ENCODE peak calls at places on chromosomes 1 and 21, in nine cellular contexts. P is IMR-90, J is cardiac muscle cell, F is PC-3, C is astrocyte, T is D721Med, M is progenitor cell of endocrine pancreas, Q is hepatocyte, B is HFF-Myc. H is an unnamed sample.

GRCh38 chr21:28385845-28386244 is 606.8 kb downstream of the LTN1 start:
- DNase-seq in P (no peak), J (no peak), F (no peak), C (no peak), T (no peak), M (no peak), Q (no peak), B (no peak), H (no peak)

GRCh38 chr1:116764906-116765862 is 11.0 kb downstream of the CD2 start:
- DNase-seq in P (no peak), J (no peak), F (no peak), C (no peak), T (no peak), M (no peak), Q (no peak), B (no peak), H (no peak)

GRCh38 chr1:220833436-220833835 is 45.8 kb upstream of the HLX start:
- DNase-seq in P (no peak), J (no peak), F (no peak), C (no peak), T (no peak), M (no peak), Q (no peak), B (no peak), H (no peak)

GRCh38 chr1:115134231-115134630 is 44.9 kb upstream of the TSPAN2 start:
- DNase-seq in P (no peak), J (no peak), F (no peak), C (no peak), T (no peak), M (no peak), Q (no peak), B (no peak), H (no peak)

GRCh38 chr1:244304156-244304555 is 147.6 kb downstream of the ADSS2 start:
- DNase-seq in P (no peak), J (no peak), F (no peak), C (no peak), T (no peak), M (no peak), Q (no peak), B (no peak), H (no peak)

GRCh38 chr21:15853126-15853525 is 123.3 kb downstream of the USP25 start:
- DNase-seq in P (no peak), J (no peak), F (no peak), C (no peak), T (no peak), M (no peak), Q (no peak), B (no peak), H (no peak)

GRCh38 chr1:1677718-1678580 is 14.6 kb downstream of the SLC35E2B start:
- DNase-seq in P (no peak), J (no peak), F (peak), C (no peak), T (no peak), M (no peak), Q (peak), B (no peak), H (no peak)

GRCh38 chr1:227891223-227891954 is 56.3 kb downstream of the WNT9A start:
- DNase-seq in P (no peak), J (no peak), F (peak), C (no peak), T (no peak), M (peak), Q (no peak), B (no peak), H (peak)

DNA sequence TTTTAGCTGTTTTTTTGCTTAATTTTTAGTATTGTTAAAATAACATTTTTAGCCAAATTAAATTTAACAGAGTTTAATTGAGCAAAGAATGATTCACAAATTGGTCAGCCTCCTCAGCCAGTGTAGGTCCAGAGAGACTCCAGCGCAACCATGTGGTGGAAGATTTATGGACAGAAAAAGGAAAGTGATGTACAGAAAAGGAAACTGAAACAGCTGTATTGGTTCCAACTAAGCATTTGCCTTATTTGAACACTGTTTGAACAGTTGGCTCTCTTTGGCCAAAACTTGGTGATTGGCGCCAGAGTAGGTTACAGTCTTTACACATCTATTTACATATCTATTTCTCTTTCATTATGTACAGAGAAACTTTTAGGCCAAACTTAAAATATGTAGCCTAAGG is 19.4 kb downstream of the RPS6KC1 start:
- DNase-seq in P (peak), J (peak), F (peak), C (peak), T (no peak), M (no peak), Q (peak), B (peak), H (no peak)
- TF ChIP-seq CTCF in P (peak), J (peak), F (peak), C (peak), T (no peak), M (no peak), Q (peak), B (no peak), H (peak)

GRCh38 chr1:160211010-160211790 is 6.0 kb downstream of the PEA15 start:
- DNase-seq in P (no peak), J (no peak), F (no peak), C (no peak), T (no peak), M (no peak), Q (no peak), B (no peak), H (no peak)
- TF ChIP-seq CTCF in P (no peak), J (no peak), F (no peak), C (no peak), T (no peak), M (no peak), Q (no peak), B (no peak), H (no peak)

DNA sequence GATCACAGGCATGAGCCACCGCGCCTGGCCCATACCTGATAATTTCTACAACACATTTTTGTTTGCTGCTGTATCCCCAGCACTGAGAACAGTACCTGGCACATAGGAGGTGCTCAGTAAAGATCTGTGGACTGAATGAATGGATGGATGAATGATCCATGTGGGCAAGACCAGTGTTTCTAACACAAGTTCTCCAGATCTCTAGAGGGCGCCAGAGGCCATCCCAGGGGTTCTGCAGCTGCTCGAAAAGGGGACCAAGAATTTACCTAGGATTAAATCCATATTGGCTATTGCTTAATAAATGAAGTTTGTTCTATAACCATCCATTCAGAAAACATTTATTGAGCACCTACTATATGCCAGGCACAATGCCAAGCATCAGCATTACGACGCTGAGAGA is 167.7 kb downstream of the ACTL8 start:
- DNase-seq in P (peak), J (peak), F (peak), C (no peak), T (no peak), M (peak), Q (peak), B (no peak), H (no peak)
- TF ChIP-seq CTCF in P (peak), J (peak), F (peak), C (peak), T (peak), M (peak), Q (peak), B (peak), H (peak)

DNA sequence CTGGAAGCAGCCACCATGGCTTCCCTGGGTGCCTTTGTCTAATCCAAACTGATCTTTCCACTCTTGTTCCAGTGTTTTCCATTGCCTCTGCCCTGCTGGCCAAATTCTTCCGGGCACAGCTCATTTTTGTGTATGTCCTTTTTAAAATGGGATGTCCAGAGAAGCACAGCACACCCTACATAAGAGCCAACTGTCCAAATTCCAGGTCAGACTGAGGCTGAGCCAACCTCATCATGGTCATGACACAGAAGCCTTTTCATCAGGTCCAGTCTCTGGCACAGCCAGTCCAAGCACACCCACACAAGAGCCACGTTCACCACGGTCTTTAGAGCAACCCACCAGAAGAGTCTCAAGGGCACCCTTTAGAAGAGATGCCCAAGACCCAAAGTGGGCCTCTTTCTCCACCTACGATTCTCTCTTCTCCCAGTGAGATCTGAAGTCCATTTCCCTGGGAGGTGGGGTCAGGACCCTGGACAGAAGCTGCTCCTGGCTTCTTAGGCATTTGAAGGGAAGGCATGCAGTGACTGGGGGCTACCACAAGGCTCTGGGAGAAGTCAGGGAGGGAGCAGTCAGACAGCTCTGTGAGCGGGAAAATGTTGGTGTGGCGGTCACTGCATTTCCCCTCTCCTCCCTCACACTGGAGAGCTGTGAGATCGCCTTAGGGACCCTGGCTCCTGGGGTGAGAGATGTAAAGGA is 53.2 kb downstream of the SYT2 start:
- DNase-seq in P (peak), J (peak), F (peak), C (no peak), T (no peak), M (peak), Q (peak), B (peak), H (peak)
- TF ChIP-seq CTCF in P (peak), J (peak), F (no peak), C (no peak), T (no peak), M (peak), Q (no peak), B (peak), H (peak)

GRCh38 chr1:61842863-61843514 is 100.7 kb downstream of the PATJ start:
- DNase-seq in P (no peak), J (peak), F (peak), C (no peak), T (no peak), M (no peak), Q (no peak), B (no peak), H (peak)
- TF ChIP-seq CTCF in P (peak), J (no peak), F (peak), C (no peak), T (peak), M (no peak), Q (peak), B (peak), H (no peak)

GRCh38 chr1:201230676-201231075 is 40.1 kb downstream of the IGFN1 start:
- DNase-seq in P (no peak), J (no peak), F (no peak), C (no peak), T (no peak), M (no peak), Q (no peak), B (no peak), H (no peak)

GRCh38 chr1:201229095-201229494 is 38.5 kb downstream of the IGFN1 start:
- DNase-seq in P (no peak), J (no peak), F (no peak), C (no peak), T (no peak), M (no peak), Q (no peak), B (no peak), H (no peak)

GRCh38 chr1:201228011-201228983 is 37.7 kb downstream of the IGFN1 start:
- DNase-seq in P (no peak), J (no peak), F (no peak), C (no peak), T (no peak), M (no peak), Q (no peak), B (no peak), H (peak)

GRCh38 chr1:201226859-201227488 is 36.4 kb downstream of the IGFN1 start:
- DNase-seq in P (no peak), J (no peak), F (no peak), C (no peak), T (no peak), M (no peak), Q (no peak), B (no peak), H (no peak)

GRCh38 chr1:201229771-201230635 is 39.4 kb downstream of the IGFN1 start:
- DNase-seq in P (peak), J (peak), F (peak), C (peak), T (no peak), M (no peak), Q (peak), B (peak), H (peak)
- TF ChIP-seq CTCF in P (peak), J (no peak), F (peak), C (peak), T (peak), M (peak), Q (peak), B (peak), H (no peak)

GRCh38 chr1:170661646-170662411 is 2.1 kb upstream of the PRRX1 start:
- DNase-seq in P (peak), J (peak), F (no peak), C (peak), T (peak), M (no peak), Q (peak), B (no peak), H (no peak)
- TF ChIP-seq CTCF in P (peak), J (peak), F (no peak), C (peak), T (no peak), M (no peak), Q (no peak), B (no peak), H (no peak)

GRCh38 chr1:12407962-12408288 is 178.1 kb downstream of the VPS13D start:
- DNase-seq in P (no peak), J (no peak), F (no peak), C (no peak), T (no peak), M (no peak), Q (no peak), B (no peak), H (no peak)

GRCh38 chr1:12405325-12406217 is 175.7 kb downstream of the VPS13D start:
- DNase-seq in P (peak), J (peak), F (no peak), C (peak), T (no peak), M (no peak), Q (peak), B (no peak), H (no peak)

GRCh38 chr1:12407050-12407961 is 177.5 kb downstream of the VPS13D start:
- DNase-seq in P (peak), J (peak), F (peak), C (peak), T (no peak), M (no peak), Q (peak), B (peak), H (no peak)

GRCh38 chr1:12404918-12405317 is 175.1 kb downstream of the VPS13D start:
- DNase-seq in P (no peak), J (no peak), F (no peak), C (no peak), T (no peak), M (no peak), Q (no peak), B (no peak), H (no peak)

DNA sequence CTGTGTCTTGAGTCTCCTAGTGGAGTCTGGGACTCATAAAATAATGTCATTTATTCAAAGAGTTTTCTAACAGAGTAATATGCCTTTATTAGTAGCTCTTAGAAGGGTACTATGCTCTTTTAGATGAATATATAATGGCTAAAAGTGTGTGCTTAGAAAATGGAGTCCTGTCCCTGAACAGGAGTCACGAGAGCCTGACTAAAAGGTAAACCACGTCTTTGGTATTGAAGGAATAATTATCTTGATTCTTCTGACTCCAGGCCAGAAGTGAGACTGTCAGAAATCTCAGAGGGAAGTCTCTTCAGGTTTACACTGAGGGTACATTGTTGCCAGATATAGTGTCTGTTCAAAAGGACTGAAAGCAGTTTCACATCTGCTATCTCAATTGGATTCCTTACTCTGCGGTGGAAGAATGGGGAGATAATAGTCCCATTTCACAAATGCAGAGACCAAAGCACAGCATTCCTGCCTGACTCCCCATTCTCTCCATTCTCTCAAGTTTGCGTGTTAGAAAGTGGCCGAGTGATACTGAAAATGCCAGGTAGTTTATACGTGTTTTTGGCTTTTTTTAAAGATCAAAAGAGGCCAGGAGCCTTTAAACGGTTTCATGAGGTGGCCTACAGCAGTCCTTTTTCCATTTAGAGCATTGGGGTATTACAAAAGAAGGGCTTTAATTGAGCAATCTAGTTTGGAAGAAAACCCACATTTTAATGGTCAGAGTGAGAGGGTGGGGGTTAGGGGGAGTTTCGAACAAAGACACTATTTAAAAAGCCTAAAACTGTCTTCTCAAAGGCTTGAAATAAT is 176.6 kb downstream of the VPS13D start:
- DNase-seq in P (peak), J (peak), F (no peak), C (peak), T (no peak), M (no peak), Q (no peak), B (no peak), H (no peak)
- TF ChIP-seq CTCF in P (no peak), J (no peak), F (no peak), C (no peak), T (no peak), M (no peak), Q (peak), B (no peak), H (no peak)

H was measured in Caco-2.